ENCODE peak calls at places on chromosomes 11 and 22, in six cellular contexts. L is fibroblast of lung, S is foreskin fibroblast, T is Peyer's patch, G is astrocyte of the cerebellum, A is cardiac fibroblast. D is an unnamed sample.

GRCh38 chr11:2316963-2317244 is 15.1 kb downstream of the TSPAN32 start:
- DNase-seq in S (no peak), G (no peak), A (no peak), L (no peak), T (no peak), D (no peak)

GRCh38 chr22:34976886-34977285 is 89.1 kb upstream of the ISX start:
- DNase-seq in A (no peak), T (no peak), G (no peak), L (no peak), S (no peak), D (no peak)

GRCh38 chr11:7605544-7605943 is 67.8 kb downstream of the CYB5R2 start:
- DNase-seq in S (peak; percentile 47), T (no peak), L (peak; percentile 79), A (peak; percentile 56), G (peak; percentile 12), D (no peak)

GRCh38 chr22:49793296-49793695 is 34.4 kb downstream of the BRD1 start:
- DNase-seq in A (no peak), L (peak; percentile 21), T (no peak), G (no peak), S (no peak), D (no peak)

GRCh38 chr11:1150095-1150494 is 7.7 kb upstream of the MUC5AC start:
- DNase-seq in T (peak; percentile 41), A (no peak), S (no peak), G (no peak), L (no peak), D (no peak)

GRCh38 chr11:46895821-46896220 is 22.5 kb downstream of the LRP4 start:
- DNase-seq in L (peak; percentile 50), G (no peak), S (no peak), T (no peak), A (no peak), D (no peak)

GRCh38 chr22:19194751-19195536 is 16.4 kb upstream of the SLC25A1 start:
- DNase-seq in G (no peak), S (no peak), L (no peak), T (no peak), A (no peak), D (no peak)

GRCh38 chr22:47048123-47049077 is 285.9 kb downstream of the TBC1D22A start:
- DNase-seq in A (no peak), T (no peak), S (no peak), L (no peak), G (no peak), D (no peak)

GRCh38 chr11:30196400-30197206 is 34.2 kb upstream of the FSHB start:
- DNase-seq in A (peak; percentile 57), S (peak; percentile 9), T (peak; percentile 71), L (peak; percentile 20), G (peak; percentile 29), D (peak; percentile 68)

DNA sequence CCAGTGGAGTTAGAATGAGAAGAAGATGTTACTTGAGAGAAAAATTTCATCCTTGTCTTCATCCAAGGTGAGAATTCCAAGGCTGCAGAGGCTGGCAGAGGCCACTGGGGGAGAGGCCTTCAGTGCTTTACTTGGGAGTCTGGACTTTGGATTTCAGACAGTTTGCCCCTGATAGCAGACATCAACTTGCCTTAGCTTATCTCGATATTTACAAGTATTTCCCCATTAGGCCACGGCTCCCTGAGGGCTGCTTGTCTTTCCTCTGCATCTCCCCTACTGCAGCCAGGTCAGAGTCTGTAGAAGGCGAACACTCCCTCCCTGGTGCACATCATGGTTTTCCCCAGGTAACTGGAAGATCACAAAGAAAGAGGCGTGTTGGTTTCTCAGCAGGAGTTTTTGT is 29.9 kb upstream of the BSX start:
- DNase-seq in G (no peak), L (no peak), T (no peak), A (no peak), S (no peak), D (no peak)
- TF ChIP-seq CTCF in G (no peak), L (no peak), T (no peak), A (no peak), S (no peak), D (no peak)

DNA sequence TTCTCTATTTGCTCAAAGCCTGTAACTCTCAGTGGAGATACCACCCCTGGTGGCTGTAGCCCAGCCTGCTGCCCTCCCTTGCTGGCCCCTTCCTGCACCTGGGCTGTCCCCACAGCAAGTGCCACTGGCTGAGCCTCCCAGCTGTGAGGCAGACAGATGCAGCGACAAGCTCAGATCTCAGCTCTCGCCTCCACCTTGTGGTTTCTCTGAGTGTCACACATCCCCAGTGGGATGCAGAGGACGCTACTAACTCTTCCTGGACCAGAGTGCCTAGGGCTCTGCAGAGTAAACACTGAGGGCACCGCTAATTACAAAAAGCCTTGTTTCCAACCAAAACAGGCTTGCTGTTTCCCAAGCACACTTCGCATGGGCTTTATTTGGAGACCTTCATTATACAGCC is 8.9 kb downstream of the YPEL1 start:
- DNase-seq in T (no peak), G (no peak), A (no peak), L (no peak), S (peak; percentile 25), D (peak; percentile 64)
- TF ChIP-seq CTCF in T (peak; percentile 22), G (peak; percentile 13), A (peak; percentile 21), L (no peak), S (peak; percentile 28), D (peak; percentile 50)

DNA sequence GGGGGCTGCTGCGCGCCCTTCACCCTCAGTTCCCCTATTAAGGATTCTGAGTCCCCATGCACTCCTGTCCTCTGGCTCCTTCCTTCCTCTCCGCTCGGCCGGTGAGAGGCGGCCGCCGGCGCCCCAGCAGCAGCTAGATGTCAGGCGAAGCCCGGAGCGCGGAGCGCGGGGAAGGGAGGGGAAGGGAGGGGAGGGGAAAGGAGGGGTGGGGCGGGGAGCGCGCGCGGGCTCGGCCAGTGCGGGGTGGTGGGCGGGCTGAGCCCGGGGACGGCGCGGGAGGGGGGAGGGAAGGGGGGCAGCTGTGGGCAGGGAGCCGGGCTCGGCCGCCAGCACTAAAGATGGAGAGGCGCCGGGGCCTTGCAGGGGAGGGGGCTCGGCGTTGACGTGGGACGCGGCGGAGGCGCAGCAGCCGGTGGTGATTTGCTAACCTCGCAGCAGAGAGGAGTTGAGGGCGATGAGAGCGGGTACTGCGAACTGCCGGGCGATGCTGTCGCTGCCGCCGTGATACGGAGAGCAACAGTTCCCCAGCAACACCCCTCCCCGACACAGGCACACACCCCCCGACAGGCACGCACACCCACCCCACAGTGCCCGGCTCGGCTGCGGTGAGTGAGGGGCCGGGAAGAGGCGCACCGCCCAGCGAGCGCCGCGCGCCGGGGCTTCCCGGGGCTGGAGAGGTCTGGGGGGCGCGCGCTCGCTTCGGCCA is at the start of gene ZBTB16:
- DNase-seq in G (peak; percentile 44), L (no peak), S (peak; percentile 94), T (peak; percentile 91), A (peak; percentile 83), D (peak; percentile 59)
- TF ChIP-seq CTCF in G (peak; percentile 31), L (peak; percentile 12), S (no peak), T (peak; percentile 54), A (peak; percentile 39), D (no peak)

GRCh38 chr11:14359573-14360031 is 619 bp upstream of the RRAS2 start:
- DNase-seq in A (no peak), G (no peak), S (peak; percentile 60), T (no peak), L (no peak), D (no peak)
- TF ChIP-seq CTCF in A (no peak), G (no peak), S (no peak), T (no peak), L (no peak), D (no peak)

GRCh38 chr22:38569181-38569971 is 607 bp downstream of the DMC1 start:
- DNase-seq in A (no peak), T (no peak), G (no peak), S (peak; percentile 23), L (no peak), D (no peak)

GRCh38 chr22:38565441-38565840 is 4.5 kb downstream of the DMC1 start:
- DNase-seq in T (no peak), L (no peak), S (no peak), A (no peak), G (no peak), D (no peak)

GRCh38 chr22:38567531-38568245 is 2.3 kb downstream of the DMC1 start:
- DNase-seq in A (no peak), L (no peak), G (no peak), S (no peak), T (no peak), D (no peak)

GRCh38 chr22:38566726-38567504 is 3.1 kb downstream of the DMC1 start:
- DNase-seq in S (no peak), L (no peak), T (no peak), G (no peak), A (no peak), D (no peak)

DNA sequence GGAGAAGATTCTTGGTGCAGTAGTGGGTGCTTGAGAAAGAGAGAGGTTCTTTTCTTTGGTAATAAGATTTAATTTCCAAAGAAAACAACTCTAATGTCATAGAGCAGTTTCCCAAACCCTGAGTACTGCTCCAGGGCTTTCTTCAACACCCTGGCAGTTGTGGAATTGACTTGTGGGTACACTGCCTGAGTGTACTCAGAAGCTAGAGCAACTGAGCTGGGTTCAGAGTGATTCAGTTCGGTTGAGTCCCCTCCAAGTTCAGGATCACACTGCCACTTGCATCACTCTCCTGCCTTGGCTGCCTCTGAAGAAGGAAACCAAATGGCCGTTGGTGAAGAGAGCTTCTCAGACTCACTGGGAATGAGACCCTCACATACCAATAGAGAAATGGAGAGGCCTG is 5.3 kb downstream of the DMC1 start:
- DNase-seq in G (no peak), A (peak; percentile 12), L (no peak), T (no peak), S (peak; percentile 55), D (no peak)
- TF ChIP-seq CTCF in G (no peak), A (no peak), L (no peak), T (no peak), S (no peak), D (no peak)

GRCh38 chr11:114280696-114281095 is 15.5 kb upstream of the NNMT start:
- DNase-seq in L (peak; percentile 90), T (peak; percentile 51), S (peak; percentile 92), G (peak; percentile 81), A (peak; percentile 90), D (peak; percentile 37)

GRCh38 chr11:114282488-114282887 is 13.7 kb upstream of the NNMT start:
- DNase-seq in S (no peak), L (no peak), G (no peak), T (no peak), A (no peak), D (no peak)

GRCh38 chr11:114283422-114283821 is 12.8 kb upstream of the NNMT start:
- DNase-seq in G (no peak), T (no peak), L (no peak), S (no peak), A (no peak), D (no peak)

GRCh38 chr11:114279778-114280532 is 16.2 kb upstream of the NNMT start:
- DNase-seq in S (peak; percentile 83), T (no peak), A (peak; percentile 84), G (no peak), L (peak; percentile 64), D (no peak)

DNA sequence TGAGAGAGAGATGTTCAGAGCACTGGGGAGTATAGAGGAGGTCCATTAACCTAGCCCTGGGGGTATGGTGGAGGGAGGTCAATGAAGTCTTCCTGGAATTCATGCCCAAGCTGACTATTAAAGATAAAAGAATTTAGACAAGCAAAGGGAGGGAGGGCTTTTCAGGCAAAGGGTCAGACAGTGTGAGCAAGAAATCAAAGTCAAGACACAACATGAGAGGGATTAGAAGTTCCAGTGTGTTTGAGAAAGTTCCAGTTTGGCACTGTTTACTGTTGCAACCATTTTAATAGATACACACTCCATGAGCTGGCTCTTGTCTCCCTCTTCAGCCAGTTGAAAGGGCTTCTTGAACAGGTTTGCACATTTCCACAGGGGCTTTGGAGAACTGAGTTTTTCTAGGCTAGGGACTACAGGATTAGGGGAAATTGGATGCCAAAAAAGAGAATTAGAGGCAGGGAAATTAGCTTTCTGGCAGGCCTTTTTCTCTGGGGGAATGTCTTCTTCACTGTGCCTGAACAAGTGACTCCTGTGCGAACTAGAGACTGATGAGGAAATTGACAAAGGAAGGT is 14.7 kb upstream of the NNMT start:
- DNase-seq in L (no peak), G (no peak), S (no peak), A (no peak), T (no peak), D (no peak)
- TF ChIP-seq CTCF in L (peak; percentile 3), G (no peak), S (no peak), A (no peak), T (no peak), D (no peak)

GRCh38 chr11:131914299-131914902 is 544.0 kb downstream of the NTM start:
- DNase-seq in L (no peak), T (no peak), S (peak; percentile 54), G (no peak), A (peak; percentile 59), D (no peak)
- TF ChIP-seq CTCF in L (peak; percentile 39), T (peak; percentile 11), S (peak; percentile 38), G (peak; percentile 51), A (peak; percentile 45), D (no peak)

D was measured in activated CD8-positive, alpha-beta T cell treated with anti-CD3 and anti-CD28 coated beads for 36 hours.